ENCODE peak calls at places on chromosomes 3 and 15, in seven cellular contexts. S is IMR-90, P is neuronal stem cell, Y is mesenchymal stem cell, V is trophoblast cell, L is H1, O is mesendoderm. E is an unnamed sample.

GRCh38 chr15:90760661-90761232 is 43.6 kb downstream of the BLM start:
- DNase-seq in Y (no peak), V (no peak), L (no peak), S (no peak), O (peak; percentile 14), P (no peak), E (no peak)

GRCh38 chr3:168096210-168096795 is 579 bp upstream of the GOLIM4 start:
- DNase-seq in Y (peak; percentile 97), O (peak; percentile 80), S (peak; percentile 93), P (peak; percentile 52), V (no peak), L (no peak), E (peak; percentile 52)

GRCh38 chr15:89143503-89144162 is 55.4 kb downstream of the ABHD2 start:
- DNase-seq in S (peak; percentile 90), O (no peak), V (no peak), L (no peak), P (no peak), Y (no peak), E (no peak)

GRCh38 chr15:31447893-31448634 is 121.4 kb downstream of the KLF13 start:
- DNase-seq in L (peak; percentile 3), V (no peak), O (no peak), P (no peak), Y (no peak), S (no peak), E (no peak)

GRCh38 chr15:95557226-95558046 is 773.1 kb upstream of the NR2F2 start:
- DNase-seq in V (peak; percentile 41), L (no peak), P (no peak), O (peak; percentile 74), Y (peak; percentile 95), S (peak; percentile 95), E (no peak)

GRCh38 chr3:52393131-52393807 is 51.6 kb downstream of the SEMA3G start:
- DNase-seq in V (no peak), P (no peak), O (no peak), L (no peak), S (no peak), Y (no peak), E (no peak)

GRCh38 chr3:42979044-42979962 is at the start of gene GASK1A:
- DNase-seq in O (peak; percentile 81), V (peak; percentile 1), Y (no peak), P (peak; percentile 41), S (no peak), L (peak; percentile 87), E (peak; percentile 77)

GRCh38 chr3:119239421-119239820 is 1.3 kb downstream of the B4GALT4 start:
- DNase-seq in P (no peak), L (no peak), O (no peak), S (no peak), Y (peak; percentile 13), V (no peak), E (no peak)

GRCh38 chr3:186844908-186845307 is 2.4 kb downstream of the ADIPOQ start:
- DNase-seq in S (no peak), L (peak; percentile 16), O (no peak), V (no peak), P (no peak), Y (no peak), E (no peak)

GRCh38 chr15:78914027-78914764 is 30.6 kb downstream of the CTSH start:
- DNase-seq in S (no peak), V (no peak), Y (no peak), L (no peak), P (no peak), O (peak; percentile 66), E (no peak)

GRCh38 chr3:28317438-28318022 is 31.0 kb upstream of the ZCWPW2 start:
- DNase-seq in L (no peak), Y (peak; percentile 46), V (no peak), P (peak; percentile 9), S (peak; percentile 38), O (peak; percentile 62), E (no peak)

GRCh38 chr3:36677331-36678007 is 86.9 kb downstream of the DCLK3 start:
- DNase-seq in P (no peak), O (peak; percentile 95), S (peak; percentile 90), V (peak; percentile 82), Y (peak; percentile 88), L (no peak), E (no peak)

GRCh38 chr3:150414273-150414672 is 6.2 kb downstream of the TSC22D2 start:
- DNase-seq in Y (peak; percentile 56), O (peak; percentile 23), P (no peak), S (peak; percentile 58), V (no peak), L (no peak), E (no peak)

GRCh38 chr3:133644768-133645167 is 17.0 kb downstream of the TOPBP1 start:
- DNase-seq in V (peak; percentile 47), L (no peak), O (no peak), P (no peak), Y (peak; percentile 84), S (peak; percentile 93), E (no peak)
- H2BK5ac ChIP-seq in V (no peak overlapping the region), L (no peak overlapping the region), O (no peak overlapping the region), P (no peak overlapping the region), Y (no peak overlapping the region), S (peak overlapping the region; percentile 17), E (no peak overlapping the region)

GRCh38 chr3:148439254-148439822 is 258.4 kb upstream of the AGTR1 start:
- DNase-seq in S (no peak), V (no peak), P (peak; percentile 29), O (peak; percentile 24), L (no peak), Y (no peak), E (peak; percentile 27)
- H2BK5ac ChIP-seq in S (no peak overlapping the region), V (no peak overlapping the region), P (no peak overlapping the region), O (no peak overlapping the region), L (peak overlapping the region; percentile 47), Y (no peak overlapping the region), E (no peak overlapping the region)

DNA sequence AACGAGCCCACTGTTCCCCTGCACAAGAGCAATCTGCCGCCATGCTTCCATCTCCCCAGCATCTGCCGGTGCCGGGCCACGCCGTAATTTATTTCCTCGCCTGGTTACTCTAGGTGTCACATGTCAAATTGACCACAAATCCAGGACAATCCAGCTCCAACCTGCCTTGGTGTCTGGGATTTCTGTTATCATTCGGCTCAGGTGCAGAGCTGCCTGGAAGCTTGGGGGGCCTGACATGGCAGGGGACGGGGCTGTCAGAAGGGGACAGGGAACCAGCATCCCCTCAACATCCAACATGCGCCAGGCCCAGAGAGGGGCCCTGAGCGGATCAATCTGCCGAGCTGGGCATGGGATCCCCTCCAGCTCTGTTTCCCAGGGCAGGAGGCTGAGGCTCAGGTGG is 47.9 kb downstream of the HMCES start:
- DNase-seq in L (no peak), V (no peak), Y (no peak), O (no peak), S (no peak), P (no peak), E (no peak)
- H2BK5ac ChIP-seq in L (no peak overlapping the region), V (no peak overlapping the region), Y (no peak overlapping the region), O (no peak overlapping the region), S (no peak overlapping the region), P (no peak overlapping the region), E (no peak overlapping the region)

DNA sequence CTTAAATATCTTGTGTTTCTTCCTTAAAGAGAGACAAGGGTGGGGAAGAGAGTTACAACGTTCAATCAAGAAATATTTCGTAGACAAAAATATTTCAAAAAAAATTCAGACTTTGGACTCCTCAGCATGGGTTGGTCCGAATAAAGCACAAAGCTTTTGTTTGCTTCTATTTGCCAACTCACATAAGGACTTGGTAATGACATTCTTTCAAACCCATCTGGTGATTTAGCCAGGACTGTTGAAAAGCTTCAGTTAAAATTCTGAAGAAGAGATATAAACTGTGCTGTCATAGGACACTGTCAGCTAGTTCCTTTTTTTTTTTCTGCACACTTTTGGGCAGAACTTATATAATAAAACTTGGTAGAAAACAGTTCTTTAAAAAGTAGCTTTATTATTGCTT is 660.8 kb upstream of the SGO1 start:
- DNase-seq in S (no peak), Y (no peak), V (no peak), L (no peak), O (no peak), P (no peak), E (no peak)
- H2BK5ac ChIP-seq in S (no peak overlapping the region), Y (no peak overlapping the region), V (no peak overlapping the region), L (no peak overlapping the region), O (no peak overlapping the region), P (no peak overlapping the region), E (no peak overlapping the region)

GRCh38 chr15:29838352-29839010 is 16.2 kb upstream of the TJP1 start:
- DNase-seq in L (no peak), Y (no peak), P (no peak), V (no peak), S (no peak), O (no peak), E (no peak)

GRCh38 chr15:29840054-29840453 is 17.8 kb upstream of the TJP1 start:
- DNase-seq in Y (no peak), L (no peak), V (no peak), P (no peak), S (no peak), O (no peak), E (no peak)

GRCh38 chr15:29844290-29844903 is 22.1 kb upstream of the TJP1 start:
- DNase-seq in O (no peak), Y (peak; percentile 10), P (no peak), V (no peak), L (no peak), S (peak; percentile 76), E (no peak)

GRCh38 chr15:29840928-29841327 is 18.7 kb upstream of the TJP1 start:
- DNase-seq in Y (peak; percentile 47), P (no peak), L (no peak), O (no peak), V (no peak), S (no peak), E (no peak)

GRCh38 chr15:29842290-29842689 is 20.0 kb upstream of the TJP1 start:
- DNase-seq in L (no peak), O (no peak), Y (no peak), P (no peak), V (no peak), S (no peak), E (no peak)
- H2BK5ac ChIP-seq in L (no peak overlapping the region), O (no peak overlapping the region), Y (no peak overlapping the region), P (no peak overlapping the region), V (no peak overlapping the region), S (no peak overlapping the region), E (no peak overlapping the region)

GRCh38 chr15:65373163-65373651 is 4.6 kb downstream of the IGDCC3 start:
- DNase-seq in L (no peak), V (no peak), Y (no peak), S (no peak), P (no peak), O (no peak), E (peak; percentile 19)

GRCh38 chr15:65374831-65375401 is 2.9 kb downstream of the IGDCC3 start:
- DNase-seq in V (no peak), P (no peak), S (peak; percentile 31), L (no peak), O (peak; percentile 73), Y (no peak), E (peak; percentile 24)

GRCh38 chr15:65372787-65373067 is 5.1 kb downstream of the IGDCC3 start:
- DNase-seq in O (no peak), L (no peak), V (no peak), P (no peak), Y (no peak), S (no peak), E (no peak)

GRCh38 chr15:65375871-65376552 is 1.8 kb downstream of the IGDCC3 start:
- DNase-seq in V (no peak), O (no peak), P (no peak), S (no peak), L (no peak), Y (no peak), E (peak; percentile 33)

GRCh38 chr15:65374334-65374733 is 3.5 kb downstream of the IGDCC3 start:
- DNase-seq in O (no peak), L (no peak), Y (no peak), V (no peak), S (no peak), P (no peak), E (no peak)
- H2BK5ac ChIP-seq in O (no peak overlapping the region), L (no peak overlapping the region), Y (no peak overlapping the region), V (no peak overlapping the region), S (no peak overlapping the region), P (no peak overlapping the region), E (no peak overlapping the region)